ENCODE peak calls at places on chromosomes 1 and 21, in ten cellular contexts. N is body of pancreas; V is NCI-H1436; T is stimulated activated CD8-positive, alpha-beta memory T cell treated with anti-CD3 and anti-CD28 coated beads, Interleukin-2, amount 100 ng/mL, for 48 hours; E is HT-29; G is foreskin keratinocyte; A is Calu3; I is gastrocnemius medialis; W is psoas muscle; X is effector memory CD8-positive, alpha-beta T cell. B is an unnamed sample.

GRCh38 chr1:45155423-45155822 is 51.0 kb downstream of the ZSWIM5 start:
- DNase-seq in N (no peak), V (no peak), T (no peak), E (no peak), G (no peak), A (no peak), I (no peak), W (no peak), X (no peak), B (no peak)

GRCh38 chr1:220887202-220887867 is 8.1 kb downstream of the HLX start:
- DNase-seq in N (peak), V (no peak), T (no peak), E (no peak), G (no peak), A (no peak), I (no peak), W (no peak), X (no peak), B (no peak)

GRCh38 chr1:152225678-152226077 is 1.7 kb upstream of the HRNR start:
- DNase-seq in N (no peak), V (no peak), T (no peak), E (no peak), G (peak), A (no peak), I (no peak), W (no peak), X (no peak), B (no peak)

GRCh38 chr1:3610165-3610822 is 1.0 kb downstream of the MEGF6 start:
- DNase-seq in N (no peak), V (peak), T (no peak), E (no peak), G (no peak), A (no peak), I (no peak), W (no peak), X (no peak), B (no peak)

GRCh38 chr1:182238421-182238820 is 153.2 kb downstream of the GLUL start:
- DNase-seq in N (no peak), V (no peak), T (no peak), E (no peak), G (no peak), A (no peak), I (no peak), W (no peak), X (no peak), B (no peak)

GRCh38 chr21:41634858-41635257 is 126.9 kb upstream of the TMPRSS2 start:
- DNase-seq in N (no peak), V (no peak), T (no peak), E (no peak), G (peak), A (peak), I (no peak), W (no peak), X (no peak), B (no peak)

GRCh38 chr1:77538956-77539509 is 143.4 kb downstream of the ZZZ3 start:
- DNase-seq in N (no peak), V (no peak), T (no peak), E (no peak), G (peak), A (peak), I (no peak), W (peak), X (no peak), B (peak)

GRCh38 chr1:2967881-2968280 is 53.4 kb upstream of the ACTRT2 start:
- DNase-seq in N (no peak), V (no peak), T (no peak), E (no peak), G (no peak), A (no peak), I (no peak), W (no peak), X (no peak), B (no peak)

GRCh38 chr1:160789702-160790611 is 6.0 kb upstream of the LY9 start:
- DNase-seq in N (no peak), V (no peak), T (no peak), E (no peak), G (no peak), A (no peak), I (no peak), W (no peak), X (no peak), B (no peak)

GRCh38 chr1:150149490-150150453 is at the start of gene PLEKHO1:
- DNase-seq in N (peak), V (peak), T (peak), E (no peak), G (no peak), A (peak), I (peak), W (peak), X (peak), B (no peak)

GRCh38 chr1:175192111-175192629 is 406 bp downstream of the KIAA0040 start:
- DNase-seq in N (peak), V (no peak), T (no peak), E (peak), G (peak), A (peak), I (peak), W (peak), X (peak), B (no peak)

B was measured in SW 1271.